ENCODE peak calls at places on chromosome 20, in four cellular contexts. O, G, T and I are unnamed samples.
A peak's percentile ranks its signal among the peaks of the same experiment; 100 is the strongest.

GRCh38 chr20:58829531-58829941 is 21.2 kb downstream of the GNAS-AS1 start:
- DNase-seq in O (no peak), G (no peak), T (peak; percentile 70), I (no peak)

GRCh38 chr20:8161262-8162071 is 29.4 kb downstream of the PLCB1 start:
- DNase-seq in O (peak; percentile 22), G (no peak), T (no peak), I (no peak)

GRCh38 chr20:51571470-51571794 is 28.9 kb upstream of the NFATC2 start:
- DNase-seq in O (no peak), G (no peak), T (no peak), I (no peak)

GRCh38 chr20:50023116-50023802 is 40.5 kb downstream of the SNAI1 start:
- DNase-seq in O (no peak), G (no peak), T (no peak), I (no peak)

GRCh38 chr20:39137299-39137698 is 175.2 kb downstream of the DHX35 start:
- DNase-seq in O (no peak), G (no peak), T (no peak), I (no peak)

GRCh38 chr20:62761759-62762131 is 34.5 kb upstream of the MRGBP start:
- DNase-seq in O (peak; percentile 4), G (no peak), T (peak; percentile 21), I (peak; percentile 23)

GRCh38 chr20:55586626-55587025 is 418.7 kb downstream of the CBLN4 start:
- DNase-seq in O (no peak), G (no peak), T (no peak), I (no peak)

GRCh38 chr20:14807224-14807623 is 469.8 kb upstream of the FLRT3 start:
- DNase-seq in O (no peak), G (no peak), T (no peak), I (no peak)

GRCh38 chr20:51420111-51420510 is 122.4 kb downstream of the NFATC2 start:
- DNase-seq in O (no peak), G (no peak), T (no peak), I (no peak)

GRCh38 chr20:25036331-25036936 is 21.5 kb downstream of the ACSS1 start:
- DNase-seq in O (no peak), G (no peak), T (peak; percentile 32), I (peak; percentile 11)

GRCh38 chr20:19775353-19776201 is 17.5 kb downstream of the RIN2 start:
- DNase-seq in O (no peak), G (no peak), T (no peak), I (peak; percentile 77)

GRCh38 chr20:431012-431904 is 23.2 kb downstream of the RBCK1 start:
- DNase-seq in O (peak; percentile 54), G (peak; percentile 43), T (peak; percentile 74), I (no peak)

GRCh38 chr20:63896136-63896890 is 1.4 kb downstream of the DNAJC5 start:
- DNase-seq in O (peak; percentile 57), G (no peak), T (peak; percentile 79), I (no peak)

GRCh38 chr20:61976275-61976649 is 89.4 kb downstream of the TAF4 start:
- DNase-seq in O (no peak), G (no peak), T (no peak), I (no peak)

GRCh38 chr20:62777528-62777830 is 18.8 kb upstream of the MRGBP start:
- DNase-seq in O (no peak), G (no peak), T (no peak), I (no peak)

GRCh38 chr20:13243826-13244376 is 22.8 kb downstream of the ISM1 start:
- DNase-seq in O (no peak), G (no peak), T (no peak), I (no peak)

GRCh38 chr20:8215516-8215915 is 83.5 kb downstream of the PLCB1 start:
- DNase-seq in O (no peak), G (no peak), T (no peak), I (no peak)

GRCh38 chr20:49381558-49382493 is 100.6 kb downstream of the KCNB1 start:
- DNase-seq in O (peak; percentile 83), G (no peak), T (peak; percentile 84), I (peak; percentile 83)

GRCh38 chr20:57620274-57620990 is at the start of gene ZBP1:
- DNase-seq in O (no peak), G (no peak), T (peak; percentile 54), I (peak; percentile 79)

GRCh38 chr20:58759947-58760346 is 67.3 kb downstream of the NPEPL1 start:
- DNase-seq in O (no peak), G (no peak), T (no peak), I (no peak)

GRCh38 chr20:34249291-34249690 is 8.1 kb downstream of the ASIP start:
- DNase-seq in O (no peak), G (no peak), T (no peak), I (no peak)

GRCh38 chr20:50577175-50578018 is 67.2 kb downstream of the PTPN1 start:
- DNase-seq in O (peak; percentile 63), G (no peak), T (no peak), I (no peak)

GRCh38 chr20:19868383-19868782 is 110.3 kb downstream of the RIN2 start:
- DNase-seq in O (no peak), G (no peak), T (no peak), I (no peak)

GRCh38 chr20:7882076-7882475 is 58.2 kb downstream of the HAO1 start:
- DNase-seq in O (no peak), G (no peak), T (no peak), I (no peak)

GRCh38 chr20:20370087-20370575 is 2.2 kb downstream of the INSM1 start:
- DNase-seq in O (no peak), G (no peak), T (no peak), I (no peak)

GRCh38 chr20:63318391-63319163 is 25.6 kb downstream of the COL20A1 start:
- DNase-seq in O (no peak), G (no peak), T (peak; percentile 33), I (peak; percentile 71)

GRCh38 chr20:48621256-48622078 is 206.3 kb downstream of the PREX1 start:
- DNase-seq in O (no peak), G (no peak), T (peak; percentile 44), I (peak; percentile 75)

GRCh38 chr20:25237610-25238318 is 10.1 kb upstream of the PYGB start:
- DNase-seq in O (peak; percentile 78), G (no peak), T (peak; percentile 84), I (no peak)

GRCh38 chr20:24135786-24136185 is 147.2 kb upstream of the GGTLC1 start:
- DNase-seq in O (no peak), G (no peak), T (no peak), I (no peak)

GRCh38 chr20:22775256-22775655 is 190.9 kb upstream of the FOXA2 start:
- DNase-seq in O (no peak), G (no peak), T (no peak), I (no peak)

GRCh38 chr20:62980380-62980960 is 26.3 kb downstream of the BHLHE23 start:
- DNase-seq in O (no peak), G (no peak), T (no peak), I (no peak)

GRCh38 chr20:11551491-11551890 is 366.2 kb upstream of the BTBD3 start:
- DNase-seq in O (no peak), G (no peak), T (no peak), I (no peak)

GRCh38 chr20:22931653-22932052 is 103.5 kb upstream of the SSTR4 start:
- DNase-seq in O (no peak), G (no peak), T (no peak), I (no peak)

GRCh38 chr20:36460648-36461599 is 80.4 kb upstream of the MYL9 start:
- DNase-seq in O (peak; percentile 94), G (peak; percentile 93), T (peak; percentile 95), I (peak; percentile 98)

GRCh38 chr20:12762725-12763124 is 246.0 kb upstream of the SPTLC3 start:
- DNase-seq in O (no peak), G (no peak), T (no peak), I (no peak)

GRCh38 chr20:19739351-19739750 is 18.7 kb upstream of the RIN2 start:
- DNase-seq in O (no peak), G (no peak), T (no peak), I (no peak)

GRCh38 chr20:62368629-62369507 is 1.8 kb upstream of the LAMA5 start:
- DNase-seq in O (peak; percentile 47), G (peak; percentile 73), T (no peak), I (no peak)

GRCh38 chr20:45629496-45630100 is at the start of gene WFDC10A:
- DNase-seq in O (no peak), G (peak; percentile 21), T (peak; percentile 64), I (no peak)

GRCh38 chr20:41696428-41696827 is 78.3 kb upstream of the CHD6 start:
- DNase-seq in O (no peak), G (no peak), T (no peak), I (no peak)

GRCh38 chr20:41692479-41693135 is 74.4 kb upstream of the CHD6 start:
- DNase-seq in O (peak; percentile 91), G (peak; percentile 79), T (peak; percentile 91), I (peak; percentile 96)

GRCh38 chr20:41693136-41693979 is 75.2 kb upstream of the CHD6 start:
- DNase-seq in O (peak; percentile 83), G (peak; percentile 85), T (peak; percentile 86), I (peak; percentile 91)

GRCh38 chr20:41697861-41698559 is 79.8 kb upstream of the CHD6 start:
- DNase-seq in O (no peak), G (no peak), T (no peak), I (no peak)

GRCh38 chr20:41694796-41695195 is 76.6 kb upstream of the CHD6 start:
- DNase-seq in O (no peak), G (no peak), T (no peak), I (no peak)
- H3K4me3 ChIP-seq in O (no peak overlapping the region), G (no peak overlapping the region), T (no peak overlapping the region), I (no peak overlapping the region)

DNA sequence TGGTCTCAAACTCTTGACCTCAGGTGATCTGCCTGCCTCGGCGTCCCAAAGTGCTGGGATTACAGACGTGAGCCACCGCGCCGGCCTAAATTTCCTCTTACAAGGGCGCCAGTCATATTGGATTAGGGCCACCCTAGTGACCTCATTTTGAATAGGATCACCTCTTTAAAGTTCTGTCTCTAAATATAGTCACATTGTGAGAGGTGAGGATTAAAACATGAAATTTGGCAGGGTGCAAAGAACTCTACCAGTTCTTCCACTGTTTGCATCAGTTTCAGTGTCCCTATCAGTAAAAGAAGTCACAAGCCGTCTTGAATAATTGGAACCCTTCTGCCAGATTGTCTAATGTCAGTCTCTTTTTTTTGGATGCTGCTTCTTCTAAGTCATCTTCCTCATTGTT is 56.6 kb downstream of the NCOA3 start:
- DNase-seq in O (no peak), G (no peak), T (no peak), I (no peak)
- H3K27ac ChIP-seq in O (no peak overlapping the region), G (no peak overlapping the region), T (no peak overlapping the region), I (no peak overlapping the region)

GRCh38 chr20:32431457-32431856 is 73.3 kb downstream of the ASXL1 start:
- DNase-seq in O (no peak), G (no peak), T (no peak), I (no peak)
- H3K4me3 ChIP-seq in O (no peak overlapping the region), G (no peak overlapping the region), T (no peak overlapping the region), I (no peak overlapping the region)

GRCh38 chr20:41030536-41031242 is 2.1 kb downstream of the TOP1 start:
- DNase-seq in O (no peak), G (no peak), T (no peak), I (no peak)
- H3K27ac ChIP-seq in O (no peak overlapping the region), G (no peak overlapping the region), T (no peak overlapping the region), I (no peak overlapping the region)